ENCODE peak calls at places on chromosome 17, in nine cellular contexts. One of them, this sample, is unnamed.

GRCh38 chr17:34351041-34351575 is 5.2 kb upstream of the CCL13 start:
- DNase-seq in A549: no peak
- DNase-seq in CD4-positive, alpha-beta T cell: no peak
- DNase-seq in breast epithelium: no peak
- DNase-seq in left ventricle myocardium inferior: no peak
- DNase-seq in WTC11: no peak
- DNase-seq in GM12865: no peak
- DNase-seq in lower leg skin: no peak
- DNase-seq in thoracic aorta: no peak
- DNase-seq in this sample: no peak

GRCh38 chr17:4342535-4342934 is 23.9 kb downstream of the UBE2G1 start:
- DNase-seq in A549: no peak
- DNase-seq in CD4-positive, alpha-beta T cell: no peak
- DNase-seq in breast epithelium: no peak
- DNase-seq in left ventricle myocardium inferior: no peak
- DNase-seq in WTC11: no peak
- DNase-seq in GM12865: no peak
- DNase-seq in lower leg skin: no peak
- DNase-seq in thoracic aorta: no peak
- DNase-seq in this sample: no peak

GRCh38 chr17:64354824-64355535 is 35.7 kb downstream of the PECAM1 start:
- DNase-seq in A549: no peak
- DNase-seq in CD4-positive, alpha-beta T cell: no peak
- DNase-seq in breast epithelium: no peak
- DNase-seq in left ventricle myocardium inferior: no peak
- DNase-seq in WTC11: no peak
- DNase-seq in GM12865: no peak
- DNase-seq in lower leg skin: no peak
- DNase-seq in thoracic aorta: no peak
- DNase-seq in this sample: no peak

GRCh38 chr17:30926516-30926915 is 4.8 kb downstream of the ADAP2 start:
- DNase-seq in A549: no peak
- DNase-seq in CD4-positive, alpha-beta T cell: no peak
- DNase-seq in breast epithelium: no peak
- DNase-seq in left ventricle myocardium inferior: no peak
- DNase-seq in WTC11: no peak
- DNase-seq in GM12865: peak; percentile 48
- DNase-seq in lower leg skin: no peak
- DNase-seq in thoracic aorta: no peak
- DNase-seq in this sample: no peak

GRCh38 chr17:44920565-44920940 is 5.3 kb upstream of the GFAP start:
- DNase-seq in A549: no peak
- DNase-seq in CD4-positive, alpha-beta T cell: no peak
- DNase-seq in breast epithelium: peak; percentile 48
- DNase-seq in left ventricle myocardium inferior: no peak
- DNase-seq in WTC11: peak; percentile 9
- DNase-seq in GM12865: peak; percentile 49
- DNase-seq in lower leg skin: no peak
- DNase-seq in thoracic aorta: no peak
- DNase-seq in this sample: no peak

GRCh38 chr17:7886227-7887037 is 2.2 kb upstream of the CHD3 start:
- DNase-seq in A549: peak; percentile 51
- DNase-seq in CD4-positive, alpha-beta T cell: peak; percentile 53
- DNase-seq in breast epithelium: no peak
- DNase-seq in left ventricle myocardium inferior: no peak
- DNase-seq in WTC11: peak; percentile 46
- DNase-seq in GM12865: peak; percentile 13
- DNase-seq in lower leg skin: no peak
- DNase-seq in thoracic aorta: no peak
- DNase-seq in this sample: no peak

GRCh38 chr17:16980813-16981731 is 9.2 kb upstream of the TNFRSF13B start:
- DNase-seq in A549: no peak
- DNase-seq in CD4-positive, alpha-beta T cell: no peak
- DNase-seq in breast epithelium: no peak
- DNase-seq in left ventricle myocardium inferior: no peak
- DNase-seq in WTC11: no peak
- DNase-seq in GM12865: peak; percentile 92
- DNase-seq in lower leg skin: no peak
- DNase-seq in thoracic aorta: no peak
- DNase-seq in this sample: no peak

GRCh38 chr17:73506470-73507435 is 137.5 kb downstream of the SDK2 start:
- DNase-seq in A549: no peak
- DNase-seq in CD4-positive, alpha-beta T cell: no peak
- DNase-seq in breast epithelium: no peak
- DNase-seq in left ventricle myocardium inferior: no peak
- DNase-seq in WTC11: no peak
- DNase-seq in GM12865: no peak
- DNase-seq in lower leg skin: no peak
- DNase-seq in thoracic aorta: no peak
- DNase-seq in this sample: no peak

GRCh38 chr17:82094931-82095776 is 2.9 kb downstream of the FASN start:
- DNase-seq in A549: no peak
- DNase-seq in CD4-positive, alpha-beta T cell: no peak
- DNase-seq in breast epithelium: no peak
- DNase-seq in left ventricle myocardium inferior: peak; percentile 15
- DNase-seq in WTC11: peak; percentile 14
- DNase-seq in GM12865: peak; percentile 11
- DNase-seq in lower leg skin: no peak
- DNase-seq in thoracic aorta: no peak
- DNase-seq in this sample: no peak

GRCh38 chr17:4159761-4160160 is 16.8 kb downstream of the CYB5D2 start:
- DNase-seq in A549: no peak
- DNase-seq in CD4-positive, alpha-beta T cell: no peak
- DNase-seq in breast epithelium: no peak
- DNase-seq in left ventricle myocardium inferior: no peak
- DNase-seq in WTC11: no peak
- DNase-seq in GM12865: no peak
- DNase-seq in lower leg skin: no peak
- DNase-seq in thoracic aorta: no peak
- DNase-seq in this sample: no peak

GRCh38 chr17:33039874-33040273 is 48.2 kb downstream of the SPACA3 start:
- DNase-seq in A549: peak; percentile 50
- DNase-seq in CD4-positive, alpha-beta T cell: no peak
- DNase-seq in breast epithelium: no peak
- DNase-seq in left ventricle myocardium inferior: no peak
- DNase-seq in WTC11: no peak
- DNase-seq in GM12865: no peak
- DNase-seq in lower leg skin: no peak
- DNase-seq in thoracic aorta: no peak
- DNase-seq in this sample: no peak

GRCh38 chr17:37651846-37652245 is 8.6 kb upstream of the DDX52 start:
- DNase-seq in A549: no peak
- DNase-seq in CD4-positive, alpha-beta T cell: no peak
- DNase-seq in breast epithelium: no peak
- DNase-seq in left ventricle myocardium inferior: no peak
- DNase-seq in WTC11: no peak
- DNase-seq in GM12865: no peak
- DNase-seq in lower leg skin: no peak
- DNase-seq in thoracic aorta: no peak
- DNase-seq in this sample: no peak

GRCh38 chr17:565506-565905 is 149.1 kb downstream of the VPS53 start:
- DNase-seq in A549: peak; percentile 33
- DNase-seq in CD4-positive, alpha-beta T cell: no peak
- DNase-seq in breast epithelium: no peak
- DNase-seq in left ventricle myocardium inferior: no peak
- DNase-seq in WTC11: peak; percentile 35
- DNase-seq in GM12865: no peak
- DNase-seq in lower leg skin: no peak
- DNase-seq in thoracic aorta: no peak
- DNase-seq in this sample: no peak
- TF ChIP-seq CTCF in A549: peak; percentile 8
- TF ChIP-seq CTCF in CD4-positive, alpha-beta T cell: no peak
- TF ChIP-seq CTCF in breast epithelium: no peak
- TF ChIP-seq CTCF in left ventricle myocardium inferior: no peak
- TF ChIP-seq CTCF in WTC11: no peak
- TF ChIP-seq CTCF in GM12865: no peak
- TF ChIP-seq CTCF in lower leg skin: no peak
- TF ChIP-seq CTCF in thoracic aorta: no peak
- TF ChIP-seq CTCF in this sample: no peak

GRCh38 chr17:62058611-62059010 is 6.5 kb downstream of the MED13 start:
- DNase-seq in A549: no peak
- DNase-seq in CD4-positive, alpha-beta T cell: no peak
- DNase-seq in breast epithelium: no peak
- DNase-seq in left ventricle myocardium inferior: no peak
- DNase-seq in WTC11: no peak
- DNase-seq in GM12865: no peak
- DNase-seq in lower leg skin: no peak
- DNase-seq in thoracic aorta: no peak
- DNase-seq in this sample: no peak

GRCh38 chr17:62059394-62059793 is 5.7 kb downstream of the MED13 start:
- DNase-seq in A549: no peak
- DNase-seq in CD4-positive, alpha-beta T cell: no peak
- DNase-seq in breast epithelium: no peak
- DNase-seq in left ventricle myocardium inferior: no peak
- DNase-seq in WTC11: no peak
- DNase-seq in GM12865: no peak
- DNase-seq in lower leg skin: no peak
- DNase-seq in thoracic aorta: no peak
- DNase-seq in this sample: no peak

GRCh38 chr17:62052765-62053338 is 12.2 kb downstream of the MED13 start:
- DNase-seq in A549: no peak
- DNase-seq in CD4-positive, alpha-beta T cell: no peak
- DNase-seq in breast epithelium: no peak
- DNase-seq in left ventricle myocardium inferior: no peak
- DNase-seq in WTC11: no peak
- DNase-seq in GM12865: no peak
- DNase-seq in lower leg skin: no peak
- DNase-seq in thoracic aorta: no peak
- DNase-seq in this sample: no peak

GRCh38 chr17:62062313-62062712 is 2.8 kb downstream of the MED13 start:
- DNase-seq in A549: no peak
- DNase-seq in CD4-positive, alpha-beta T cell: no peak
- DNase-seq in breast epithelium: no peak
- DNase-seq in left ventricle myocardium inferior: no peak
- DNase-seq in WTC11: no peak
- DNase-seq in GM12865: no peak
- DNase-seq in lower leg skin: no peak
- DNase-seq in thoracic aorta: no peak
- DNase-seq in this sample: no peak

GRCh38 chr17:62057696-62058095 is 7.4 kb downstream of the MED13 start:
- DNase-seq in A549: no peak
- DNase-seq in CD4-positive, alpha-beta T cell: no peak
- DNase-seq in breast epithelium: no peak
- DNase-seq in left ventricle myocardium inferior: no peak
- DNase-seq in WTC11: no peak
- DNase-seq in GM12865: no peak
- DNase-seq in lower leg skin: no peak
- DNase-seq in thoracic aorta: no peak
- DNase-seq in this sample: no peak
- TF ChIP-seq CTCF in A549: no peak
- TF ChIP-seq CTCF in CD4-positive, alpha-beta T cell: no peak
- TF ChIP-seq CTCF in breast epithelium: no peak
- TF ChIP-seq CTCF in left ventricle myocardium inferior: no peak
- TF ChIP-seq CTCF in WTC11: no peak
- TF ChIP-seq CTCF in GM12865: no peak
- TF ChIP-seq CTCF in lower leg skin: no peak
- TF ChIP-seq CTCF in thoracic aorta: no peak
- TF ChIP-seq CTCF in this sample: no peak

GRCh38 chr17:62135742-62136141 is 70.7 kb upstream of the MED13 start:
- DNase-seq in A549: no peak
- DNase-seq in CD4-positive, alpha-beta T cell: no peak
- DNase-seq in breast epithelium: no peak
- DNase-seq in left ventricle myocardium inferior: no peak
- DNase-seq in WTC11: no peak
- DNase-seq in GM12865: no peak
- DNase-seq in lower leg skin: no peak
- DNase-seq in thoracic aorta: no peak
- DNase-seq in this sample: no peak

GRCh38 chr17:62134397-62134796 is 69.3 kb upstream of the MED13 start:
- DNase-seq in A549: peak; percentile 40
- DNase-seq in CD4-positive, alpha-beta T cell: no peak
- DNase-seq in breast epithelium: no peak
- DNase-seq in left ventricle myocardium inferior: no peak
- DNase-seq in WTC11: no peak
- DNase-seq in GM12865: no peak
- DNase-seq in lower leg skin: no peak
- DNase-seq in thoracic aorta: no peak
- DNase-seq in this sample: no peak

GRCh38 chr17:62140836-62141235 is 75.8 kb upstream of the MED13 start:
- DNase-seq in A549: peak; percentile 48
- DNase-seq in CD4-positive, alpha-beta T cell: no peak
- DNase-seq in breast epithelium: no peak
- DNase-seq in left ventricle myocardium inferior: no peak
- DNase-seq in WTC11: no peak
- DNase-seq in GM12865: no peak
- DNase-seq in lower leg skin: no peak
- DNase-seq in thoracic aorta: no peak
- DNase-seq in this sample: no peak

GRCh38 chr17:62140376-62140775 is 75.3 kb upstream of the MED13 start:
- DNase-seq in A549: no peak
- DNase-seq in CD4-positive, alpha-beta T cell: no peak
- DNase-seq in breast epithelium: no peak
- DNase-seq in left ventricle myocardium inferior: no peak
- DNase-seq in WTC11: peak; percentile 13
- DNase-seq in GM12865: no peak
- DNase-seq in lower leg skin: no peak
- DNase-seq in thoracic aorta: no peak
- DNase-seq in this sample: no peak

GRCh38 chr17:62139141-62139540 is 74.1 kb upstream of the MED13 start:
- DNase-seq in A549: no peak
- DNase-seq in CD4-positive, alpha-beta T cell: no peak
- DNase-seq in breast epithelium: no peak
- DNase-seq in left ventricle myocardium inferior: no peak
- DNase-seq in WTC11: no peak
- DNase-seq in GM12865: no peak
- DNase-seq in lower leg skin: no peak
- DNase-seq in thoracic aorta: no peak
- DNase-seq in this sample: no peak
- TF ChIP-seq CTCF in A549: no peak
- TF ChIP-seq CTCF in CD4-positive, alpha-beta T cell: no peak
- TF ChIP-seq CTCF in breast epithelium: no peak
- TF ChIP-seq CTCF in left ventricle myocardium inferior: no peak
- TF ChIP-seq CTCF in WTC11: no peak
- TF ChIP-seq CTCF in GM12865: no peak
- TF ChIP-seq CTCF in lower leg skin: no peak
- TF ChIP-seq CTCF in thoracic aorta: no peak
- TF ChIP-seq CTCF in this sample: no peak

GRCh38 chr17:76528528-76529223 is 8.8 kb downstream of the CYGB start:
- DNase-seq in A549: no peak
- DNase-seq in CD4-positive, alpha-beta T cell: no peak
- DNase-seq in breast epithelium: no peak
- DNase-seq in left ventricle myocardium inferior: peak; percentile 78
- DNase-seq in WTC11: no peak
- DNase-seq in GM12865: peak; percentile 48
- DNase-seq in lower leg skin: no peak
- DNase-seq in thoracic aorta: no peak
- DNase-seq in this sample: no peak
- TF ChIP-seq CTCF in A549: peak; percentile 17
- TF ChIP-seq CTCF in CD4-positive, alpha-beta T cell: no peak
- TF ChIP-seq CTCF in breast epithelium: no peak
- TF ChIP-seq CTCF in left ventricle myocardium inferior: no peak
- TF ChIP-seq CTCF in WTC11: no peak
- TF ChIP-seq CTCF in GM12865: no peak
- TF ChIP-seq CTCF in lower leg skin: no peak
- TF ChIP-seq CTCF in thoracic aorta: no peak
- TF ChIP-seq CTCF in this sample: no peak

This sample was measured in omental fat pad.